ENCODE peak calls at places on chromosomes 7 and 10, in eight cellular contexts. T, N, D, Z, P, X, J and F are unnamed samples.

GRCh38 chr7:1672851-1673486 is 2.9 kb downstream of the ELFN1 start:
- DNase-seq in T (no peak), N (no peak), D (no peak), Z (no peak), P (no peak), X (no peak), J (no peak), F (no peak)

GRCh38 chr7:7114575-7115291 is 67.6 kb upstream of the C1GALT1 start:
- DNase-seq in T (no peak), N (no peak), D (no peak), Z (no peak), P (no peak), X (no peak), J (peak), F (no peak)

GRCh38 chr10:200405-200804 is 65.2 kb downstream of the ZMYND11 start:
- DNase-seq in T (no peak), N (no peak), D (no peak), Z (no peak), P (peak), X (no peak), J (no peak), F (no peak)

GRCh38 chr7:130971297-130971696 is 237.3 kb upstream of the KLF14 start:
- DNase-seq in T (no peak), N (no peak), D (no peak), Z (no peak), P (no peak), X (no peak), J (no peak), F (no peak)

GRCh38 chr10:103739039-103739764 is 116.2 kb downstream of the SH3PXD2A start:
- DNase-seq in T (no peak), N (no peak), D (peak), Z (peak), P (peak), X (peak), J (peak), F (peak)

GRCh38 chr10:91672021-91672608 is 39.2 kb upstream of the PPP1R3C start:
- DNase-seq in T (no peak), N (no peak), D (peak), Z (no peak), P (peak), X (no peak), J (peak), F (peak)

GRCh38 chr10:86535057-86535882 is 13.7 kb upstream of the WAPL start:
- DNase-seq in T (peak), N (peak), D (peak), Z (peak), P (peak), X (peak), J (peak), F (no peak)

GRCh38 chr7:157515342-157516041 is 178.7 kb downstream of the DNAJB6 start:
- DNase-seq in T (no peak), N (no peak), D (peak), Z (no peak), P (no peak), X (no peak), J (no peak), F (no peak)

GRCh38 chr10:24825551-24825950 is 101.9 kb upstream of the ARHGAP21 start:
- DNase-seq in T (no peak), N (no peak), D (no peak), Z (no peak), P (peak), X (no peak), J (no peak), F (no peak)

GRCh38 chr10:69730251-69731156 is 71.2 kb upstream of the COL13A1 start:
- DNase-seq in T (peak), N (no peak), D (no peak), Z (no peak), P (peak), X (no peak), J (no peak), F (no peak)

GRCh38 chr10:70537398-70538194 is 59.0 kb downstream of the PALD1 start:
- DNase-seq in T (no peak), N (no peak), D (peak), Z (peak), P (no peak), X (no peak), J (peak), F (no peak)

GRCh38 chr10:82628373-82628772 is 753.4 kb downstream of the NRG3 start:
- DNase-seq in T (no peak), N (no peak), D (peak), Z (no peak), P (no peak), X (no peak), J (no peak), F (no peak)
- H3K27ac ChIP-seq in T (peak), N (no peak), D (no peak), Z (no peak), P (no peak), X (no peak), J (no peak), F (no peak)

DNA sequence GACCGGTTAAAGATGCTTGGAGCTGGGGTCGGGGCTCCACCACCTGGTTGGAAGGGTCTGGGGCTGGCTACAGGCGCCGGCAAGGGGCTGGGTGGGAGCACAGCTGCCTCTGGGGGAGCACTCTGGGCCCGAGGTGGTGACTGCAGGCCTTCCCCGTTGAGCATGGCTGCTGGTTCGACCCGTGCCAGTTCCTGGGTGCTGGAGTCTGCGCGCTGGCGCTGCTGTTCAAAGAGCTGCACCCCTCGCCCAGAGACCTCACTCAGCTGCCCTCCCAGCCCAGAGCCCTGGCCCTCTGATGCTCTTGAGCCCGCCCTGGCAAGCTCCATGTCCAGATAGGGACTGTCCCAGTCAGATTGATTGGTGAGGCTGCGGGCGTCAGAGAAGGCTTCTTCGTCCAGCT is 7.0 kb upstream of the MYOZ1 start:
- DNase-seq in T (peak), N (no peak), D (no peak), Z (no peak), P (peak), X (no peak), J (no peak), F (no peak)
- H3K4me3 ChIP-seq in T (peak), N (no peak), D (no peak), Z (peak), P (no peak), X (peak), J (no peak), F (peak)

GRCh38 chr10:29957887-29958330 is 101.5 kb downstream of the JCAD start:
- DNase-seq in T (peak), N (no peak), D (no peak), Z (no peak), P (peak), X (peak), J (no peak), F (peak)

GRCh38 chr10:29960261-29960660 is 99.1 kb downstream of the JCAD start:
- DNase-seq in T (no peak), N (no peak), D (no peak), Z (no peak), P (no peak), X (no peak), J (no peak), F (no peak)

GRCh38 chr10:29955308-29955935 is 104.0 kb downstream of the JCAD start:
- DNase-seq in T (no peak), N (no peak), D (peak), Z (no peak), P (no peak), X (no peak), J (no peak), F (peak)

GRCh38 chr10:29958440-29958839 is 100.9 kb downstream of the JCAD start:
- DNase-seq in T (no peak), N (no peak), D (no peak), Z (no peak), P (no peak), X (no peak), J (no peak), F (no peak)

GRCh38 chr10:29956335-29956924 is 103.0 kb downstream of the JCAD start:
- DNase-seq in T (no peak), N (no peak), D (no peak), Z (no peak), P (no peak), X (no peak), J (no peak), F (no peak)
- H3K27ac ChIP-seq in T (no peak), N (no peak), D (no peak), Z (no peak), P (no peak), X (no peak), J (no peak), F (no peak)

DNA sequence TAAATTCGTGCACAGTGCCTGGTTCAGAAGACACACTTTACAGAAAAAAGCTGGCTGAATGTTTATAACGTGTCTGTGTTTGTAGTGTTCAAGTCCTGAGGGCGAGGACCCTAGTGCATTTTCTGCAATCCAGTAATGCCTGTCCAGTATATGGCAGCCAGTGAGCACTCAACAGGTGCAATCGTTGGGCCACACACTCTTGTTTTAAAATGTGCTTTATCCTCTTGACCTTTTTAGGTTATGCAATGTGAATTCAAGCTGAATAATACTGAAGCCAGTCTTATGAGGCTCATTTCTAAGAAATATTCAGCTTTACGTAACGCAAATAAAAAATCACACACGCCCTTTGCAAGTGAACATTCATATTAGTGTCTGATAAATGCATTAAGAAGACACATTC is 775 bp upstream of the MTURN start:
- DNase-seq in T (no peak), N (no peak), D (no peak), Z (no peak), P (no peak), X (no peak), J (no peak), F (no peak)
- H3K4me3 ChIP-seq in T (peak), N (peak), D (no peak), Z (peak), P (peak), X (peak), J (peak), F (peak)